ENCODE peak calls at places on chromosomes 6 and 20, in six cellular contexts. Q is mammary epithelial cell; Y is activated CD8-positive, alpha-beta memory T cell treated with anti-CD3 and anti-CD28 coated beads, Interleukin-2, amount 50 U/mL, for 48 hours; W is GM23338; B is dorsolateral prefrontal cortex; V is A549. M is an unnamed sample.

GRCh38 chr20:45206746-45207145 is at the start of gene SEMG1:
- DNase-seq in B (no peak), Y (no peak), Q (no peak), V (no peak), W (peak; percentile 20), M (no peak)

GRCh38 chr6:6006428-6007310 is at the start of gene NRN1:
- DNase-seq in Y (no peak), Q (peak; percentile 61), V (no peak), B (no peak), W (peak; percentile 48), M (no peak)

GRCh38 chr6:159104163-159104885 is 59.5 kb upstream of the TAGAP start:
- DNase-seq in B (no peak), W (peak; percentile 83), V (peak; percentile 76), Q (peak; percentile 57), Y (peak; percentile 87), M (peak; percentile 83)

GRCh38 chr20:49889943-49890650 is 25.2 kb downstream of the SPATA2 start:
- DNase-seq in W (peak; percentile 70), Q (no peak), V (no peak), B (no peak), Y (no peak), M (no peak)

GRCh38 chr6:47034919-47035318 is 7.2 kb downstream of the ADGRF1 start:
- DNase-seq in V (no peak), Y (no peak), B (no peak), Q (peak; percentile 99), W (peak; percentile 35), M (peak; percentile 61)

GRCh38 chr6:32369678-32370077 is 2.0 kb downstream of the TSBP1 start:
- DNase-seq in Q (peak; percentile 89), B (no peak), V (peak; percentile 31), Y (no peak), W (no peak), M (no peak)

GRCh38 chr20:10250902-10251301 is 32.3 kb downstream of the SNAP25 start:
- DNase-seq in Y (no peak), V (peak; percentile 58), B (no peak), W (no peak), Q (no peak), M (no peak)

GRCh38 chr6:150072201-150072600 is 3.3 kb upstream of the ULBP3 start:
- DNase-seq in Y (peak; percentile 63), W (peak; percentile 63), Q (peak; percentile 71), B (no peak), V (peak; percentile 87), M (peak; percentile 63)

GRCh38 chr6:120671519-120671918 is 662.8 kb downstream of the TBC1D32 start:
- DNase-seq in Y (no peak), Q (no peak), W (peak; percentile 77), B (no peak), V (no peak), M (peak; percentile 47)

GRCh38 chr20:40393680-40394079 is 295.4 kb downstream of the MAFB start:
- DNase-seq in Q (no peak), V (no peak), B (no peak), W (no peak), Y (no peak), M (no peak)

GRCh38 chr20:31543966-31544598 is 29.8 kb downstream of the HM13 start:
- DNase-seq in B (no peak), V (no peak), Y (no peak), W (no peak), Q (peak; percentile 72), M (peak; percentile 65)

GRCh38 chr6:218153-219018 is 73.9 kb upstream of the DUSP22 start:
- DNase-seq in W (no peak), V (no peak), Y (no peak), Q (no peak), B (no peak), M (peak; percentile 29)

GRCh38 chr6:56509031-56509430 is 133.7 kb downstream of the DST start:
- DNase-seq in Y (no peak), B (no peak), V (no peak), W (no peak), Q (no peak), M (no peak)

GRCh38 chr6:47111685-47112084 is 69.6 kb upstream of the ADGRF1 start:
- DNase-seq in B (no peak), V (no peak), Q (peak; percentile 56), W (peak; percentile 51), Y (no peak), M (no peak)

GRCh38 chr6:159981171-159981571 is 12.3 kb downstream of the IGF2R start:
- DNase-seq in Y (no peak), Q (no peak), W (no peak), V (no peak), B (no peak), M (no peak)

GRCh38 chr20:7806831-7807230 is 133.4 kb downstream of the HAO1 start:
- DNase-seq in B (no peak), Y (no peak), V (no peak), W (no peak), Q (peak; percentile 27), M (no peak)

GRCh38 chr20:41230136-41230535 is 87.4 kb downstream of the ZHX3 start:
- DNase-seq in V (no peak), Y (no peak), Q (no peak), B (no peak), W (no peak), M (no peak)

GRCh38 chr6:1461207-1461606 is 71.8 kb downstream of the FOXF2 start:
- DNase-seq in W (no peak), Y (no peak), V (no peak), Q (peak; percentile 90), B (no peak), M (no peak)

GRCh38 chr6:17156966-17157365 is 55.1 kb downstream of the STMND1 start:
- DNase-seq in W (no peak), V (no peak), Q (no peak), Y (no peak), B (no peak), M (no peak)

GRCh38 chr20:22846829-22847228 is 188.3 kb upstream of the SSTR4 start:
- DNase-seq in B (no peak), V (no peak), Y (no peak), W (no peak), Q (no peak), M (no peak)

GRCh38 chr6:155327326-155328073 is 13.2 kb upstream of the TFB1M start:
- DNase-seq in V (peak; percentile 4), W (peak; percentile 77), Y (peak; percentile 80), Q (peak; percentile 32), B (no peak), M (peak; percentile 70)

GRCh38 chr6:14742171-14742570 is 503.7 kb upstream of the JARID2 start:
- DNase-seq in W (no peak), Y (no peak), B (no peak), Q (no peak), V (no peak), M (no peak)

GRCh38 chr20:48850681-48851299 is 23.0 kb upstream of the PREX1 start:
- DNase-seq in Q (no peak), B (no peak), W (no peak), V (no peak), Y (no peak), M (no peak)

GRCh38 chr6:3326981-3327380 is 68.2 kb downstream of the PSMG4 start:
- DNase-seq in W (no peak), Q (no peak), Y (no peak), V (no peak), B (no peak), M (no peak)

GRCh38 chr6:74609857-74610256 is 596.0 kb downstream of the COL12A1 start:
- DNase-seq in W (no peak), B (no peak), V (no peak), Q (no peak), Y (no peak), M (no peak)

GRCh38 chr6:139990865-139991264 is 616.4 kb upstream of the CITED2 start:
- DNase-seq in Y (no peak), Q (no peak), V (no peak), W (no peak), B (no peak), M (peak; percentile 48)

GRCh38 chr6:117992856-117993255 is 85.8 kb downstream of the SLC35F1 start:
- DNase-seq in V (no peak), B (peak; percentile 64), W (no peak), Y (no peak), Q (no peak), M (no peak)

GRCh38 chr20:2335096-2335495 is 39.3 kb downstream of the TGM3 start:
- DNase-seq in Q (no peak), B (no peak), Y (peak; percentile 29), W (no peak), V (no peak), M (no peak)

GRCh38 chr6:165729307-165729936 is 66.4 kb upstream of the PDE10A start:
- DNase-seq in Q (peak; percentile 1), W (peak; percentile 67), V (peak; percentile 54), B (no peak), Y (peak; percentile 66), M (peak; percentile 23)

GRCh38 chr20:53623454-53624206 is 30.0 kb upstream of the ZNF217 start:
- DNase-seq in Y (no peak), Q (peak; percentile 69), B (peak; percentile 47), V (peak; percentile 71), W (peak; percentile 74), M (peak; percentile 74)

M was measured in ELF-1.